ENCODE peak calls at places on chromosomes 13 and 19, in nine cellular contexts. S, X, Z, Q, D, O, C, L and T are unnamed samples.

GRCh38 chr19:47124937-47125668 is 5.5 kb upstream of the SAE1 start:
- DNase-seq in S (no peak), X (peak; percentile 69), Z (no peak), Q (peak; percentile 86), D (no peak), O (no peak), C (no peak), L (no peak), T (peak; percentile 82)

GRCh38 chr13:58018865-58019264 is 387.3 kb downstream of the PCDH17 start:
- DNase-seq in S (no peak), X (no peak), Z (no peak), Q (no peak), D (no peak), O (no peak), C (no peak), L (no peak), T (no peak)

GRCh38 chr19:3923912-3924311 is 9.0 kb upstream of the NMRK2 start:
- DNase-seq in S (no peak), X (no peak), Z (no peak), Q (no peak), D (no peak), O (no peak), C (no peak), L (no peak), T (no peak)

GRCh38 chr19:55546822-55547614 is 1.7 kb upstream of the SBK3 start:
- DNase-seq in S (peak; percentile 30), X (peak; percentile 89), Z (peak; percentile 91), Q (no peak), D (peak; percentile 92), O (peak; percentile 65), C (no peak), L (no peak), T (peak; percentile 92)

GRCh38 chr19:40705362-40705651 is 11.4 kb downstream of the COQ8B start:
- DNase-seq in S (peak; percentile 76), X (no peak), Z (no peak), Q (no peak), D (peak; percentile 76), O (no peak), C (no peak), L (no peak), T (peak; percentile 58)

GRCh38 chr19:2261438-2262172 is 5.4 kb upstream of the JSRP1 start:
- DNase-seq in S (no peak), X (no peak), Z (peak; percentile 68), Q (no peak), D (no peak), O (no peak), C (no peak), L (no peak), T (peak; percentile 29)

GRCh38 chr13:37618554-37618953 is 20.0 kb upstream of the POSTN start:
- DNase-seq in S (no peak), X (peak; percentile 92), Z (no peak), Q (no peak), D (no peak), O (no peak), C (no peak), L (no peak), T (no peak)

GRCh38 chr13:36082806-36083205 is 48.4 kb downstream of the DCLK1 start:
- DNase-seq in S (no peak), X (no peak), Z (no peak), Q (no peak), D (no peak), O (no peak), C (no peak), L (no peak), T (no peak)

GRCh38 chr13:105735269-105735668 is 800.2 kb downstream of the EFNB2 start:
- DNase-seq in S (no peak), X (no peak), Z (no peak), Q (no peak), D (no peak), O (no peak), C (no peak), L (no peak), T (no peak)

GRCh38 chr13:45518525-45519235 is 53.9 kb downstream of the COG3 start:
- DNase-seq in S (no peak), X (peak; percentile 79), Z (no peak), Q (no peak), D (no peak), O (no peak), C (no peak), L (no peak), T (peak; percentile 48)

GRCh38 chr13:85520445-85520844 is 278.8 kb downstream of the SLITRK6 start:
- DNase-seq in S (no peak), X (peak; percentile 40), Z (no peak), Q (no peak), D (no peak), O (no peak), C (no peak), L (no peak), T (no peak)

GRCh38 chr13:84973661-84974060 is 825.6 kb downstream of the SLITRK6 start:
- DNase-seq in S (no peak), X (no peak), Z (no peak), Q (no peak), D (no peak), O (no peak), C (no peak), L (no peak), T (no peak)

GRCh38 chr13:39506559-39507390 is 96.2 kb downstream of the LHFPL6 start:
- DNase-seq in S (no peak), X (peak; percentile 54), Z (no peak), Q (no peak), D (no peak), O (no peak), C (no peak), L (no peak), T (no peak)

GRCh38 chr13:51833980-51834379 is 11.0 kb downstream of the TMEM272 start:
- DNase-seq in S (no peak), X (no peak), Z (no peak), Q (no peak), D (no peak), O (no peak), C (no peak), L (no peak), T (no peak)

GRCh38 chr13:40285634-40286033 is 380.8 kb downstream of the FOXO1 start:
- DNase-seq in S (no peak), X (no peak), Z (no peak), Q (no peak), D (no peak), O (no peak), C (no peak), L (no peak), T (no peak)

GRCh38 chr19:33029746-33030303 is 34.9 kb downstream of the RHPN2 start:
- DNase-seq in S (no peak), X (no peak), Z (no peak), Q (no peak), D (no peak), O (no peak), C (no peak), L (no peak), T (no peak)

GRCh38 chr19:33032218-33032781 is 32.4 kb downstream of the RHPN2 start:
- DNase-seq in S (no peak), X (no peak), Z (no peak), Q (no peak), D (no peak), O (no peak), C (no peak), L (no peak), T (no peak)

GRCh38 chr19:33039815-33040214 is 24.9 kb downstream of the RHPN2 start:
- DNase-seq in S (no peak), X (no peak), Z (no peak), Q (no peak), D (no peak), O (no peak), C (no peak), L (no peak), T (no peak)

GRCh38 chr19:33039108-33039599 is 25.5 kb downstream of the RHPN2 start:
- DNase-seq in S (no peak), X (no peak), Z (no peak), Q (no peak), D (no peak), O (no peak), C (no peak), L (no peak), T (no peak)

GRCh38 chr19:33035461-33035860 is 29.2 kb downstream of the RHPN2 start:
- DNase-seq in S (no peak), X (no peak), Z (no peak), Q (no peak), D (no peak), O (no peak), C (no peak), L (no peak), T (no peak)
- H3K27ac ChIP-seq in S (no peak overlapping the region), X (no peak overlapping the region), Z (no peak overlapping the region), Q (no peak overlapping the region), D (no peak overlapping the region), O (no peak overlapping the region), C (no peak overlapping the region), L (no peak overlapping the region), T (no peak overlapping the region)

DNA sequence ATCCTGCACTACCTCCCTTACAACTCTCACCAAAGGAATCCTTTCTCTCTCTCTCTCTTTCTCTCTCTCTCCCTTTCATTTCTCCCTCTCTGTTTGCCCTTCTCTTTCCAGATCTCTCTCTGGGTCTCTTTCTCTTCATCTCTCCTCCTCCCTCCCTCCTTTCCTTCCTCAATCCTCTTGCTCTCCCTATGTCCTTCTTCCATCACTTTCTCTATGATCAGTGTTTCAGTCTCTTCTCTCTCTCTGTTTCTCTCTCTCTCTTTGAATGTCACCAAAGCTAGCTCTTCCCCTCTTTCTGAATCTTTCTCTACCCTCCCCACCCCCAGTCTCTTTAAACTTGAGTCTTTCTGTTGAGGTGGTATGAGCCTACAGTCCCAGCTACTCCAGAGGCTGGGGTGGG is 19.8 kb upstream of the KLK4 start:
- DNase-seq in S (no peak), X (no peak), Z (no peak), Q (no peak), D (no peak), O (no peak), C (no peak), L (no peak), T (no peak)
- H3K27ac ChIP-seq in S (no peak overlapping the region), X (no peak overlapping the region), Z (no peak overlapping the region), Q (no peak overlapping the region), D (no peak overlapping the region), O (no peak overlapping the region), C (peak overlapping the region; percentile 87), L (no peak overlapping the region), T (no peak overlapping the region)

GRCh38 chr19:50725218-50725931 is 2.2 kb downstream of the CLEC11A start:
- DNase-seq in S (no peak), X (no peak), Z (no peak), Q (no peak), D (no peak), O (no peak), C (no peak), L (no peak), T (no peak)
- H3K27ac ChIP-seq in S (peak overlapping the region; percentile 38), X (peak overlapping the region; percentile 81), Z (peak overlapping the region; percentile 27), Q (peak overlapping the region; percentile 86), D (peak overlapping the region; percentile 72), O (peak overlapping the region; percentile 85), C (peak overlapping the region; percentile 74), L (peak overlapping the region; percentile 35), T (peak overlapping the region; percentile 39)

DNA sequence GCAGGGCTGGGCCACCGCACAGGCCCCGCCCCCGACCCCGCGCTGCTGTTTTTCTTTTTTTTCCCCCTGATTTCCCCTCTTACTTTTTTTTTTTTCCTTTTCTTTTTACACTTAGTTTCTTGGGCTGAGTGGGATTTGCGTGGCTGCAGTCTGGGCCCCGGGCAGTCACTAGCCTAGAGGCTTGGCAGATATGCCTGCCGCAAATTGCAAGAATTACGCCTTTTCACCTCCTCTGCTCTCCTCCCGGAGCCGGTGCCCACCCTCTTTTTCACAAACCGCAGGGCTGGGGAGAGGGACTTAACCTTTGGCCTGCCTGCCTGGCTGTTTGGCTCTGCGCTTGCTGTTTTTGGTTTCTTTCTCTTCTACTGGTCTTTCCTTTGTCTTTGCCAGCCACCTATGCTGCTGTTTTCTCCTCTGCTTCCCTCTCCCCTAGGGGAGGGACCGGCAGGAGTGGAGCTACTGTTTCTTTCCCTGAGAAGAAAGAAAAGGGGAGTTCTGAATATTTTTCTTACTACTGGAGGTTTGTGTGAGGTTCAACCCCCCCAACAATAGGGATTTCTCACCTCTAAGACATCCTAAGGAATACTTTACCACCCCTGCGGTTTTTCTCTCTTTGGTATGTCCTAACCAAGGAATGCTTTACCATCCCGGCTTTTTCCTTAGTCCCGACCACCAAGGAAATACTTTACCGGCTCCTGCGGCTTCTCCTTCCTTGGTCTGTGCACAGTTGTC is 11.0 kb downstream of the ZNF552 start:
- DNase-seq in S (no peak), X (peak; percentile 99), Z (peak; percentile 63), Q (no peak), D (no peak), O (no peak), C (no peak), L (no peak), T (peak; percentile 92)
- H3K27ac ChIP-seq in S (peak overlapping the region; percentile 35), X (peak overlapping the region; percentile 85), Z (peak overlapping the region; percentile 80), Q (no peak overlapping the region), D (peak overlapping the region; percentile 79), O (peak overlapping the region; percentile 86), C (peak overlapping the region; percentile 91), L (peak overlapping the region; percentile 81), T (peak overlapping the region; percentile 91)